ENCODE peak calls at places on chromosomes 12 and 14, in eight cellular contexts. V, J, C, M, P, A, F and Z are unnamed samples.

GRCh38 chr12:103841690-103842584 is 903 bp upstream of the NT5DC3 start:
- DNase-seq in M (no peak), V (peak; percentile 84), P (peak; percentile 100), F (peak; percentile 37), A (no peak), C (no peak), J (peak; percentile 99), Z (no peak)

GRCh38 chr14:59829941-59830734 is 40.4 kb downstream of the RTN1 start:
- DNase-seq in J (no peak), V (no peak), C (no peak), A (no peak), M (no peak), F (no peak), P (peak; percentile 44), Z (peak; percentile 18)

GRCh38 chr14:105059035-105059916 is 6.0 kb downstream of the GPR132 start:
- DNase-seq in F (no peak), J (no peak), P (no peak), V (no peak), A (no peak), C (no peak), M (no peak), Z (no peak)

GRCh38 chr12:113766133-113766879 is 199.8 kb downstream of the RBM19 start:
- DNase-seq in M (peak; percentile 25), J (no peak), C (no peak), A (no peak), P (no peak), V (no peak), F (no peak), Z (no peak)

GRCh38 chr14:90454041-90455000 is 57.5 kb downstream of the CALM1 start:
- DNase-seq in P (peak; percentile 22), A (no peak), F (peak; percentile 61), J (no peak), C (peak; percentile 91), M (peak; percentile 87), V (peak; percentile 85), Z (no peak)

GRCh38 chr14:34782031-34782430 is 67.6 kb upstream of the CFL2 start:
- DNase-seq in F (no peak), C (no peak), J (peak; percentile 4), A (no peak), V (no peak), M (no peak), P (no peak), Z (no peak)

GRCh38 chr14:105486974-105487448 is 325 bp downstream of the CRIP1 start:
- DNase-seq in C (no peak), V (no peak), J (no peak), P (no peak), M (no peak), A (no peak), F (peak; percentile 75), Z (no peak)

GRCh38 chr12:118704517-118704916 is 276.8 kb upstream of the SRRM4 start:
- DNase-seq in P (no peak), C (peak; percentile 22), A (no peak), F (no peak), V (no peak), M (peak; percentile 18), J (no peak), Z (no peak)

GRCh38 chr14:68851078-68851477 is 58.2 kb upstream of the ZFP36L1 start:
- DNase-seq in F (no peak), P (no peak), A (no peak), C (no peak), V (no peak), J (no peak), M (no peak), Z (no peak)

GRCh38 chr12:127685476-127686234 is 581.3 kb upstream of the TMEM132C start:
- DNase-seq in A (no peak), C (no peak), F (no peak), M (no peak), P (no peak), V (no peak), J (no peak), Z (no peak)

GRCh38 chr14:98112211-98112780 is 1159.7 kb downstream of the BCL11B start:
- DNase-seq in A (no peak), F (no peak), J (peak; percentile 29), C (no peak), M (no peak), V (no peak), P (no peak), Z (no peak)

GRCh38 chr14:56008160-56008559 is 110.1 kb upstream of the PELI2 start:
- DNase-seq in M (no peak), A (no peak), F (no peak), P (no peak), C (no peak), V (no peak), J (no peak), Z (no peak)

GRCh38 chr12:20210795-20211194 is 157.5 kb upstream of the PDE3A start:
- DNase-seq in V (no peak), A (no peak), M (no peak), C (no peak), J (no peak), F (no peak), P (no peak), Z (no peak)
- H3K27ac ChIP-seq in V (no peak overlapping the region), A (peak overlapping the region; percentile 3), M (no peak overlapping the region), C (no peak overlapping the region), J (no peak overlapping the region), F (no peak overlapping the region), P (no peak overlapping the region), Z (no peak overlapping the region)

GRCh38 chr12:52441320-52441911 is 7.2 kb upstream of the KRT75 start:
- DNase-seq in M (no peak), V (no peak), J (peak; percentile 95), A (no peak), C (no peak), P (peak; percentile 76), F (no peak), Z (no peak)
- H3K27ac ChIP-seq in M (no peak overlapping the region), V (no peak overlapping the region), J (peak overlapping the region; percentile 98), A (no peak overlapping the region), C (no peak overlapping the region), P (peak overlapping the region; percentile 95), F (no peak overlapping the region), Z (no peak overlapping the region)

DNA sequence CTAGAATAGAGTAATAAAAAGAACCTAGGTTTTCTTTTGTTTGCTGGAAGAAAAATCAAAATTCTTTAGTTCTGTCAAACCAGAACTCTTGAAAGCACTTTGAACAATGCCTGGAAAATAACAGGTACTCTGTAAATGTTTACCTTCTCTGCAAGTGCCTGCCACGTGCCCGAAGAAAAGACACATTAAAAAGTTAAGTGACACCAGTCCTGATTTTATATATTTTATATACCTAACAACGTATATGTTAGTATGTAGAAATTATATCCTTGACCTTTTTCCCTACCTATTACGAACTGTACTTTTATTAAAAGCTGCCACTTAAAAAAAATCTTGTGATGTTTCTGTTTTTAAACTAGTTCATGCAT is 992 bp downstream of the THAP2 start:
- DNase-seq in A (no peak), F (no peak), P (peak; percentile 15), V (no peak), J (no peak), M (no peak), C (no peak), Z (no peak)
- H3K27ac ChIP-seq in A (peak overlapping the region; percentile 94), F (peak overlapping the region; percentile 97), P (no peak overlapping the region), V (peak overlapping the region; percentile 100), J (peak overlapping the region; percentile 96), M (peak overlapping the region; percentile 82), C (no peak overlapping the region), Z (peak overlapping the region; percentile 96)

DNA sequence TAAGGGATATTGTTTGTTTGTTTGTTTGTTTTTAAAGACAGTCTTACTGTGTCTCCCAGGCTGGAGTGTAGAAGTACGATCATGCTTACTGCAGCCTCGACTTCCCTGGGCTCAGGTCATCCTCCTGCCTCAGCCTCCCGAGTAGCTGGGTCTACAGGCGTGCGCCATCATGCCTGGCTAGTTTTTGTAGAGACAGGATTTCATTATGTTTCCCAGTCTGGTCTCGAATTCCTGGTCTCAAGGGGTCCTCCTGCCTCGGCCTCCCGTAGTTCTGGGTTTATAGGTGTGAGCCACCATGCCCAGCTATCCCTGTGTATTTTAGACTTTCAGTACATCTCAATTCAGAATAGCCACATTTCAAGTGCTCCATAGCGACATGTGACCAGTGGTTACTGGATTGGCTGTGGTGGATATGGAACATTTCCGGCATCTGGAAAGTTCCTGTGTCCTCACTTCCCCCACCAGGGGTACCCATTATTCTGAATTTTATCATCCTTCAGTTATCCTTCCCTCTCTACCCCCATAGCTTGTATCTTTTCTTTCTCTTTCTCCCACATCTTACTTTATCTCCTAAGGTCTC is 61.1 kb downstream of the HRK start:
- DNase-seq in J (no peak), P (no peak), M (no peak), F (no peak), A (no peak), C (no peak), V (no peak), Z (no peak)
- H3K27ac ChIP-seq in J (no peak overlapping the region), P (no peak overlapping the region), M (no peak overlapping the region), F (no peak overlapping the region), A (no peak overlapping the region), C (no peak overlapping the region), V (no peak overlapping the region), Z (no peak overlapping the region)